ENCODE peak calls at places on chromosomes 7 and 10, in seven cellular contexts. One of them, this sample, is unnamed.

GRCh38 chr7:4929005-4929404 is 30.0 kb downstream of the MMD2 start:
- DNase-seq in astrocyte: no peak
- DNase-seq in LNCaP clone FGC: no peak
- DNase-seq in kidney epithelial cell: no peak
- DNase-seq in stomach: no peak
- DNase-seq in AG09309: no peak
- DNase-seq in upper lobe of right lung: no peak
- DNase-seq in this sample: no peak

GRCh38 chr7:112361154-112361553 is 89.1 kb upstream of the IFRD1 start:
- DNase-seq in astrocyte: no peak
- DNase-seq in LNCaP clone FGC: no peak
- DNase-seq in kidney epithelial cell: no peak
- DNase-seq in stomach: no peak
- DNase-seq in AG09309: no peak
- DNase-seq in upper lobe of right lung: no peak
- DNase-seq in this sample: no peak

GRCh38 chr7:141659501-141659900 is 42.5 kb downstream of the DENND11 start:
- DNase-seq in astrocyte: no peak
- DNase-seq in LNCaP clone FGC: no peak
- DNase-seq in kidney epithelial cell: no peak
- DNase-seq in stomach: no peak
- DNase-seq in AG09309: no peak
- DNase-seq in upper lobe of right lung: no peak
- DNase-seq in this sample: no peak

GRCh38 chr7:136039577-136040345 is 62.6 kb upstream of the MTPN start:
- DNase-seq in astrocyte: no peak
- DNase-seq in LNCaP clone FGC: no peak
- DNase-seq in kidney epithelial cell: no peak
- DNase-seq in stomach: no peak
- DNase-seq in AG09309: no peak
- DNase-seq in upper lobe of right lung: no peak
- DNase-seq in this sample: no peak

GRCh38 chr10:27100800-27101347 is 580 bp upstream of the ANKRD26 start:
- DNase-seq in astrocyte: no peak
- DNase-seq in LNCaP clone FGC: no peak
- DNase-seq in kidney epithelial cell: no peak
- DNase-seq in stomach: no peak
- DNase-seq in AG09309: no peak
- DNase-seq in upper lobe of right lung: no peak
- DNase-seq in this sample: no peak

GRCh38 chr10:52940921-52941320 is 168.3 kb upstream of the MBL2 start:
- DNase-seq in astrocyte: no peak
- DNase-seq in LNCaP clone FGC: no peak
- DNase-seq in kidney epithelial cell: no peak
- DNase-seq in stomach: no peak
- DNase-seq in AG09309: no peak
- DNase-seq in upper lobe of right lung: no peak
- DNase-seq in this sample: no peak

GRCh38 chr7:150949971-150950491 is 28.1 kb downstream of the KCNH2 start:
- DNase-seq in astrocyte: no peak
- DNase-seq in LNCaP clone FGC: no peak
- DNase-seq in kidney epithelial cell: no peak
- DNase-seq in stomach: no peak
- DNase-seq in AG09309: no peak
- DNase-seq in upper lobe of right lung: peak
- DNase-seq in this sample: peak

GRCh38 chr7:538764-539685 is 19.4 kb upstream of the PDGFA start:
- DNase-seq in astrocyte: no peak
- DNase-seq in LNCaP clone FGC: no peak
- DNase-seq in kidney epithelial cell: no peak
- DNase-seq in stomach: no peak
- DNase-seq in AG09309: no peak
- DNase-seq in upper lobe of right lung: peak
- DNase-seq in this sample: no peak

GRCh38 chr10:22791655-22792054 is 77.3 kb upstream of the PIP4K2A start:
- DNase-seq in astrocyte: no peak
- DNase-seq in LNCaP clone FGC: no peak
- DNase-seq in kidney epithelial cell: no peak
- DNase-seq in stomach: no peak
- DNase-seq in AG09309: no peak
- DNase-seq in upper lobe of right lung: no peak
- DNase-seq in this sample: no peak

GRCh38 chr10:3538850-3539531 is 246.0 kb downstream of the KLF6 start:
- DNase-seq in astrocyte: peak
- DNase-seq in LNCaP clone FGC: peak
- DNase-seq in kidney epithelial cell: peak
- DNase-seq in stomach: peak
- DNase-seq in AG09309: peak
- DNase-seq in upper lobe of right lung: no peak
- DNase-seq in this sample: peak

GRCh38 chr7:152859781-152860191 is 100.2 kb downstream of the ACTR3B start:
- DNase-seq in astrocyte: no peak
- DNase-seq in LNCaP clone FGC: no peak
- DNase-seq in kidney epithelial cell: no peak
- DNase-seq in stomach: no peak
- DNase-seq in AG09309: no peak
- DNase-seq in upper lobe of right lung: no peak
- DNase-seq in this sample: no peak
- TF ChIP-seq CTCF in astrocyte: no peak
- TF ChIP-seq CTCF in LNCaP clone FGC: peak
- TF ChIP-seq CTCF in kidney epithelial cell: peak
- TF ChIP-seq CTCF in stomach: no peak
- TF ChIP-seq CTCF in AG09309: peak
- TF ChIP-seq CTCF in upper lobe of right lung: peak
- TF ChIP-seq CTCF in this sample: no peak

DNA sequence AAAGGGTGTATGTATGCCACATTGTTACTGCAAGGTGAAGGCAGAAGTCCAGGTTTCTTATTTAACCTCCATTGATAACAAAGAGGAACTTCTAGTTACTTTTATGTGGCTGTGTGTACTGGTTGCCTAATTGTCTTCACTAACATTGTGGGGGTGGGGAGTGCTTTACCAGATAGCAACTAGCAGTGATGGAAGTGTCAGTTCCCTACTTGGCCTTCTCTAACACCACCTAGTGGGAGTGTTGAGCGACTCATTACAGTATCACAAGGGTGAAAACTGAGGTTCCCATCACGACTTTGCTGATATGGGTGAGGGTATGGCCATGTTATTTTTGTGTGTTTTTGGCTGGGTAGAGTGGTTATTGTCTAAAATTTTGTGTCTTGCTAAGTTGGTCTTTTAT is 274.4 kb downstream of the THSD7A start:
- DNase-seq in astrocyte: peak
- DNase-seq in LNCaP clone FGC: peak
- DNase-seq in kidney epithelial cell: no peak
- DNase-seq in stomach: no peak
- DNase-seq in AG09309: no peak
- DNase-seq in upper lobe of right lung: no peak
- DNase-seq in this sample: no peak
- TF ChIP-seq CTCF in astrocyte: no peak
- TF ChIP-seq CTCF in LNCaP clone FGC: peak
- TF ChIP-seq CTCF in kidney epithelial cell: peak
- TF ChIP-seq CTCF in stomach: no peak
- TF ChIP-seq CTCF in AG09309: no peak
- TF ChIP-seq CTCF in upper lobe of right lung: peak
- TF ChIP-seq CTCF in this sample: no peak

DNA sequence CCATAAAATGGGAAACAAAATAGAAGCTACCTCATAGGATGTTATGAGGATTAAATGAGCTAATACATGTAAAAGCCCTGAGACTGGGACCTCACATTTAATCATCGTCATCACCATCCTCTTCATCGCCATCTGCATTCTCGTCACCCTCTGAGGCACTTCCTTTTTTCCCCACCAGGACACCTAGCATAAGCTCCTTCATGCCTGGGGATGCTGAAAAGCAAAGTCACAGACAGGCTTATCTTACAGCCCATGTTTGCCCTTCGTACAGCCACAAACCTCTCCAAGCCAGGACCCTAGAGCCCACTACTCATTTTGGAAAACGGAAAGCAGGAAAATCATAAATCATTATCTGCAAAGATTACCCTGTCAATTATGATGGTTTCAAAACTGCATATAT is 249.6 kb downstream of the GPAM start:
- DNase-seq in astrocyte: no peak
- DNase-seq in LNCaP clone FGC: no peak
- DNase-seq in kidney epithelial cell: no peak
- DNase-seq in stomach: no peak
- DNase-seq in AG09309: no peak
- DNase-seq in upper lobe of right lung: no peak
- DNase-seq in this sample: no peak
- TF ChIP-seq CTCF in astrocyte: no peak
- TF ChIP-seq CTCF in LNCaP clone FGC: no peak
- TF ChIP-seq CTCF in kidney epithelial cell: no peak
- TF ChIP-seq CTCF in stomach: no peak
- TF ChIP-seq CTCF in AG09309: no peak
- TF ChIP-seq CTCF in upper lobe of right lung: no peak
- TF ChIP-seq CTCF in this sample: no peak

DNA sequence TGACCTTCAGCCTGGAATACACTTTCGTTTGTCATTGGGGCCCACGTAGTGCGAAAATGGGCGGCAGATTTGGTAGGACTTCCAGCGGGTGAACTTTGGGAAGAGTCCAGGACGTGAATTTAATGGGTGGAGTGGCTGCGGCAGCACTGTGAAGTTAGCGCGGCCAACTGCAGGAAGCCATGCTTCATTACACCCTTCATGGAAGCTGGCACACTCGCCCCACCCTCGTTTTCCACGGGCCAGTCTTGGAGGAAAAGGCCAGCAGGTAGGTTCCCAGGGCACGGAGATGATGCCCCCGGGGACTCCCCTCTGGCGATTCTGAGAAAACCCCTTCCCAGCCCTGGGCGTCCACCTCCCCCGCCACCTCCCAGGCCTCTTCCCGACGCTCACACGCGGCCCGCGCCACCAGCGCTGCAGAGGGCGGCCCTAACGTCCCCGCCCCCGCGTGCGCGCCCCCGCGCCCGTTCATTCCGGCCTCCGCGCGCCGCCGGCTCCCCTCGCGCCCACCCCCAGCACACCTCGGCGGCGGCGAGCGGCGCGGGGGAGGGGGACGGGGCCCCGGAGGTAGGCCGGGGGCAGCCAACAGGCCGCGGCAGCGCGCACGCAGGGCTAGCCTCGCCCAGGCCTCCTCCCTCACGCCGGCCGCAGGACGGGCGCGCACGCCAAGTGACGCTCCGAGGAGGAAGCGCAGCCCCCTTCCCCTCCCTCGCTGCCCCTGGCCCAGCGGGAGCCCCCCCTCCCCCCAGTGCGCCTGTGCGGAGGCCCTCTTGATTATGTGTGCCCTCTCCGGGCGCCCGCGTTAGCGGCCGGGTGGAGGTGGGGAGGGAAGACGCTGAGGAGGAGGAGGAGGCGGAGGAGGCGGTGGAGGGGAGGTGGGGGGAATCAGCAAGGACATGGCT is at the start of gene MLLT10:
- DNase-seq in astrocyte: peak
- DNase-seq in LNCaP clone FGC: peak
- DNase-seq in kidney epithelial cell: peak
- DNase-seq in stomach: peak
- DNase-seq in AG09309: peak
- DNase-seq in upper lobe of right lung: peak
- DNase-seq in this sample: peak
- TF ChIP-seq CTCF in astrocyte: no peak
- TF ChIP-seq CTCF in LNCaP clone FGC: no peak
- TF ChIP-seq CTCF in kidney epithelial cell: no peak
- TF ChIP-seq CTCF in stomach: no peak
- TF ChIP-seq CTCF in AG09309: peak
- TF ChIP-seq CTCF in upper lobe of right lung: peak
- TF ChIP-seq CTCF in this sample: peak

GRCh38 chr7:127588697-127589482 is 679 bp downstream of the ARF5 start:
- DNase-seq in astrocyte: peak
- DNase-seq in LNCaP clone FGC: no peak
- DNase-seq in kidney epithelial cell: no peak
- DNase-seq in stomach: peak
- DNase-seq in AG09309: no peak
- DNase-seq in upper lobe of right lung: peak
- DNase-seq in this sample: peak
- TF ChIP-seq CTCF in astrocyte: peak
- TF ChIP-seq CTCF in LNCaP clone FGC: peak
- TF ChIP-seq CTCF in kidney epithelial cell: peak
- TF ChIP-seq CTCF in stomach: no peak
- TF ChIP-seq CTCF in AG09309: peak
- TF ChIP-seq CTCF in upper lobe of right lung: peak
- TF ChIP-seq CTCF in this sample: no peak

GRCh38 chr10:113108948-113109347 is 158.9 kb downstream of the TCF7L2 start:
- DNase-seq in astrocyte: no peak
- DNase-seq in LNCaP clone FGC: no peak
- DNase-seq in kidney epithelial cell: no peak
- DNase-seq in stomach: no peak
- DNase-seq in AG09309: no peak
- DNase-seq in upper lobe of right lung: no peak
- DNase-seq in this sample: no peak
- TF ChIP-seq CTCF in astrocyte: no peak
- TF ChIP-seq CTCF in LNCaP clone FGC: no peak
- TF ChIP-seq CTCF in kidney epithelial cell: no peak
- TF ChIP-seq CTCF in stomach: no peak
- TF ChIP-seq CTCF in AG09309: no peak
- TF ChIP-seq CTCF in upper lobe of right lung: no peak
- TF ChIP-seq CTCF in this sample: no peak

DNA sequence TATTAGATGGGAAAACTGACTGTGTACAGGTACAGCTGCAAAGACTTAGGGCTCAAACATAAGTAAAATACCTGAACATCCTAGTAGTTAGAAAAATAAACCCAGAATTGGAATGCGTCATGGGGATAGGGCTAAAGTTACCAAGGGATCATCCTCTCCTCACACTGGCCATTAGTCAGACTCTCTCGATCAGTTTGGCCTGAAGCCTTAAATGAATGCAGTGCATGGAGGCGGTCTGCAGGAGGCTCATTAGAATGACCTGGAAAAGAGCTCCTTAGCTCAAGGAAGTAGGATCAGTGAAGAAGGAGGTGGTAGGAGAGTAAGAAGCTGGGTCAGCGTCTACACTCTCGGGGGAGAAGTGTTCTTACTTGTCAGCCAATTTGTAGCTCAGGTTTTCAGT is 35.3 kb downstream of the DENND2A start:
- DNase-seq in astrocyte: peak
- DNase-seq in LNCaP clone FGC: no peak
- DNase-seq in kidney epithelial cell: no peak
- DNase-seq in stomach: no peak
- DNase-seq in AG09309: no peak
- DNase-seq in upper lobe of right lung: peak
- DNase-seq in this sample: no peak
- TF ChIP-seq CTCF in astrocyte: peak
- TF ChIP-seq CTCF in LNCaP clone FGC: no peak
- TF ChIP-seq CTCF in kidney epithelial cell: no peak
- TF ChIP-seq CTCF in stomach: no peak
- TF ChIP-seq CTCF in AG09309: peak
- TF ChIP-seq CTCF in upper lobe of right lung: no peak
- TF ChIP-seq CTCF in this sample: no peak